ENCODE peak calls at places on chromosome 13, in seven cellular contexts. One of them, this sample, is unnamed.

GRCh38 chr13:49374585-49375290 is 69.1 kb downstream of the CAB39L start:
- DNase-seq in NAMALWA: peak; percentile 63
- DNase-seq in colonic mucosa: no peak
- DNase-seq in mucosa of descending colon: no peak
- DNase-seq in dorsolateral prefrontal cortex: no peak
- DNase-seq in heart left ventricle: no peak
- DNase-seq in right cardiac atrium: no peak
- DNase-seq in this sample: peak; percentile 90

GRCh38 chr13:40096357-40096911 is 441.0 kb downstream of the COG6 start:
- DNase-seq in NAMALWA: peak; percentile 3
- DNase-seq in colonic mucosa: no peak
- DNase-seq in mucosa of descending colon: no peak
- DNase-seq in dorsolateral prefrontal cortex: no peak
- DNase-seq in heart left ventricle: no peak
- DNase-seq in right cardiac atrium: no peak
- DNase-seq in this sample: no peak

GRCh38 chr13:71866173-71867091 is 572 bp downstream of the DACH1 start:
- DNase-seq in NAMALWA: no peak
- DNase-seq in colonic mucosa: peak; percentile 40
- DNase-seq in mucosa of descending colon: peak; percentile 60
- DNase-seq in dorsolateral prefrontal cortex: peak; percentile 19
- DNase-seq in heart left ventricle: peak; percentile 25
- DNase-seq in right cardiac atrium: peak; percentile 74
- DNase-seq in this sample: peak; percentile 36

GRCh38 chr13:35964764-35965163 is 166.4 kb downstream of the DCLK1 start:
- DNase-seq in NAMALWA: no peak
- DNase-seq in colonic mucosa: no peak
- DNase-seq in mucosa of descending colon: no peak
- DNase-seq in dorsolateral prefrontal cortex: no peak
- DNase-seq in heart left ventricle: no peak
- DNase-seq in right cardiac atrium: no peak
- DNase-seq in this sample: peak; percentile 86

GRCh38 chr13:58625703-58626389 is 994.3 kb downstream of the PCDH17 start:
- DNase-seq in NAMALWA: no peak
- DNase-seq in colonic mucosa: no peak
- DNase-seq in mucosa of descending colon: no peak
- DNase-seq in dorsolateral prefrontal cortex: no peak
- DNase-seq in heart left ventricle: no peak
- DNase-seq in right cardiac atrium: peak; percentile 20
- DNase-seq in this sample: no peak

GRCh38 chr13:49367640-49368431 is 76.0 kb downstream of the CAB39L start:
- DNase-seq in NAMALWA: no peak
- DNase-seq in colonic mucosa: no peak
- DNase-seq in mucosa of descending colon: no peak
- DNase-seq in dorsolateral prefrontal cortex: no peak
- DNase-seq in heart left ventricle: no peak
- DNase-seq in right cardiac atrium: no peak
- DNase-seq in this sample: no peak

GRCh38 chr13:100601716-100602115 is 13.1 kb upstream of the GGACT start:
- DNase-seq in NAMALWA: no peak
- DNase-seq in colonic mucosa: no peak
- DNase-seq in mucosa of descending colon: no peak
- DNase-seq in dorsolateral prefrontal cortex: no peak
- DNase-seq in heart left ventricle: no peak
- DNase-seq in right cardiac atrium: no peak
- DNase-seq in this sample: no peak

GRCh38 chr13:37598572-37598971 is at the start of gene POSTN:
- DNase-seq in NAMALWA: no peak
- DNase-seq in colonic mucosa: no peak
- DNase-seq in mucosa of descending colon: no peak
- DNase-seq in dorsolateral prefrontal cortex: no peak
- DNase-seq in heart left ventricle: no peak
- DNase-seq in right cardiac atrium: no peak
- DNase-seq in this sample: peak; percentile 20

GRCh38 chr13:25286308-25286968 is 850 bp downstream of the MTMR6 start:
- DNase-seq in NAMALWA: peak; percentile 74
- DNase-seq in colonic mucosa: peak; percentile 46
- DNase-seq in mucosa of descending colon: no peak
- DNase-seq in dorsolateral prefrontal cortex: no peak
- DNase-seq in heart left ventricle: no peak
- DNase-seq in right cardiac atrium: peak; percentile 50
- DNase-seq in this sample: peak; percentile 64

GRCh38 chr13:113078895-113079720 is 26.5 kb upstream of the F7 start:
- DNase-seq in NAMALWA: no peak
- DNase-seq in colonic mucosa: no peak
- DNase-seq in mucosa of descending colon: peak; percentile 23
- DNase-seq in dorsolateral prefrontal cortex: peak; percentile 47
- DNase-seq in heart left ventricle: no peak
- DNase-seq in right cardiac atrium: no peak
- DNase-seq in this sample: no peak